ENCODE peak calls at places on chromosomes 13 and 19, in four cellular contexts. X is type B pancreatic cell; D is kidney tubule cell; O is stimulated activated CD4-positive, alpha-beta T cell treated with anti-CD3 and anti-CD28 coated beads, Interleukin-4, amount 100 ng/mL, for 4 hours. Y is an unnamed sample.

GRCh38 chr19:41420101-41420880 is 6.9 kb downstream of the B3GNT8 start:
- DNase-seq in O (no peak), D (no peak), X (no peak), Y (no peak)

GRCh38 chr13:102597029-102598015 is 536 bp downstream of the TPP2 start:
- DNase-seq in X (no peak), D (peak), O (no peak), Y (peak)

GRCh38 chr13:40629678-40630384 is 36.6 kb downstream of the FOXO1 start:
- DNase-seq in D (no peak), O (no peak), X (no peak), Y (no peak)

GRCh38 chr13:98372886-98373285 is 195.8 kb upstream of the RNF113B start:
- DNase-seq in X (no peak), D (peak), O (no peak), Y (no peak)

GRCh38 chr13:114032121-114032799 is 58.4 kb upstream of the C13orf46 start:
- DNase-seq in D (peak), X (no peak), O (no peak), Y (no peak)

GRCh38 chr13:67148219-67148583 is 81.9 kb downstream of the PCDH9 start:
- DNase-seq in X (no peak), O (no peak), D (peak), Y (no peak)

GRCh38 chr19:47330466-47330869 is 1.5 kb upstream of the C5AR2 start:
- DNase-seq in D (no peak), O (no peak), X (no peak), Y (no peak)

GRCh38 chr13:113397606-113398425 is 33.9 kb upstream of the GRTP1 start:
- DNase-seq in X (no peak), O (no peak), D (no peak), Y (no peak)

GRCh38 chr19:17846146-17846545 is 1.6 kb downstream of the JAK3 start:
- DNase-seq in D (no peak), O (peak), X (no peak), Y (no peak)

GRCh38 chr19:498591-498950 is 2.3 kb downstream of the MADCAM1 start:
- DNase-seq in O (no peak), X (no peak), D (no peak), Y (peak)

GRCh38 chr13:48896312-48896711 is 79.4 kb upstream of the FNDC3A start:
- DNase-seq in O (no peak), D (peak), X (no peak), Y (no peak)

GRCh38 chr13:53217221-53217620 is 188.6 kb downstream of the OLFM4 start:
- DNase-seq in X (no peak), O (no peak), D (no peak), Y (no peak)

GRCh38 chr19:16381756-16382401 is 57.3 kb downstream of the KLF2 start:
- DNase-seq in D (no peak), X (no peak), O (no peak), Y (no peak)

GRCh38 chr13:107466326-107466725 is 749.0 kb downstream of the LIG4 start:
- DNase-seq in D (peak), O (no peak), X (no peak), Y (no peak)

GRCh38 chr19:16461630-16462051 is 10.1 kb downstream of the EPS15L1 start:
- DNase-seq in D (no peak), X (no peak), O (no peak), Y (no peak)

GRCh38 chr19:14113762-14114414 is 3.7 kb downstream of the PRKACA start:
- DNase-seq in X (no peak), O (peak), D (no peak), Y (no peak)

GRCh38 chr19:40601061-40601973 is at the start of gene LTBP4:
- DNase-seq in O (peak), X (no peak), D (peak), Y (peak)

GRCh38 chr13:78247362-78247761 is 328.7 kb upstream of the EDNRB start:
- DNase-seq in X (no peak), D (no peak), O (no peak), Y (no peak)

GRCh38 chr19:14972676-14973075 is 7.0 kb downstream of the SLC1A6 start:
- DNase-seq in X (no peak), D (no peak), O (no peak), Y (no peak)

GRCh38 chr13:107461751-107462150 is 753.6 kb downstream of the LIG4 start:
- DNase-seq in D (no peak), O (no peak), X (no peak), Y (no peak)

GRCh38 chr19:34317311-34317927 is 47.6 kb upstream of the GPI start:
- DNase-seq in O (peak), X (no peak), D (peak), Y (no peak)

GRCh38 chr13:27401210-27401609 is 23.2 kb upstream of the GTF3A start:
- DNase-seq in X (no peak), O (no peak), D (peak), Y (peak)

GRCh38 chr19:50679177-50680125 is 30.2 kb downstream of the C19orf81 start:
- DNase-seq in O (peak), X (peak), D (peak), Y (peak)

GRCh38 chr13:53442979-53443378 is 414.4 kb downstream of the OLFM4 start:
- DNase-seq in D (no peak), O (no peak), X (no peak), Y (no peak)

GRCh38 chr19:18718846-18719458 is 35.5 kb downstream of the CRTC1 start:
- DNase-seq in O (no peak), D (no peak), X (no peak), Y (peak)

GRCh38 chr13:110327036-110327790 is 20.1 kb downstream of the COL4A2 start:
- DNase-seq in X (no peak), D (peak), O (no peak), Y (no peak)

GRCh38 chr19:16118489-16119033 is 6.9 kb downstream of the RAB8A start:
- DNase-seq in D (no peak), O (no peak), X (no peak), Y (peak)

GRCh38 chr19:3723883-3724282 is 15.7 kb downstream of the TJP3 start:
- DNase-seq in X (no peak), D (no peak), O (no peak), Y (no peak)

GRCh38 chr19:17468302-17469091 is 1.8 kb upstream of the SLC27A1 start:
- DNase-seq in X (no peak), D (no peak), O (no peak), Y (peak)

GRCh38 chr13:102598061-102598460 is 1.3 kb downstream of the TPP2 start:
- DNase-seq in D (peak), X (no peak), O (no peak), Y (no peak)

GRCh38 chr13:26480246-26480855 is 77.1 kb upstream of the WASF3 start:
- DNase-seq in D (peak), X (no peak), O (no peak), Y (no peak)

GRCh38 chr13:39665763-39666162 is 10.3 kb downstream of the COG6 start:
- DNase-seq in D (no peak), X (no peak), O (no peak), Y (no peak)

GRCh38 chr13:97749174-97749573 is 204.3 kb upstream of the IPO5 start:
- DNase-seq in X (no peak), D (peak), O (no peak), Y (no peak)

GRCh38 chr19:41219924-41220567 is 1.0 kb downstream of the AXL start:
- DNase-seq in X (no peak), O (no peak), D (peak), Y (peak)